ENCODE peak calls at places on chromosomes 16 and 17, in seven cellular contexts. F is anterior cingulate cortex, X is left colon, V is esophagus squamous epithelium, K is T-helper 1 cell, E is KG1, C is ELF-1. I is an unnamed sample.

GRCh38 chr16:5374184-5374583 is 276.6 kb upstream of the EEF2KMT start:
- DNase-seq in F (no peak), X (no peak), V (no peak), K (no peak), E (no peak), C (no peak), I (no peak)

GRCh38 chr16:57150682-57151330 is 35.0 kb downstream of the PSME3IP1 start:
- DNase-seq in F (no peak), X (no peak), V (no peak), K (no peak), E (no peak), C (no peak), I (no peak)

GRCh38 chr16:82769845-82770244 is 143.1 kb downstream of the CDH13 start:
- DNase-seq in F (no peak), X (no peak), V (no peak), K (no peak), E (no peak), C (no peak), I (no peak)

GRCh38 chr17:35163886-35164285 is 16.3 kb downstream of the UNC45B start:
- DNase-seq in F (no peak), X (no peak), V (no peak), K (no peak), E (no peak), C (no peak), I (no peak)

GRCh38 chr16:57025941-57026777 is 36.8 kb downstream of the NLRC5 start:
- DNase-seq in F (no peak), X (no peak), V (no peak), K (no peak), E (no peak), C (no peak), I (no peak)

GRCh38 chr16:77690416-77690815 is 31.9 kb upstream of the NUDT7 start:
- DNase-seq in F (peak), X (no peak), V (no peak), K (no peak), E (no peak), C (no peak), I (no peak)

GRCh38 chr17:28328325-28328724 is 6.9 kb downstream of the IFT20 start:
- DNase-seq in F (no peak), X (no peak), V (no peak), K (no peak), E (no peak), C (no peak), I (no peak)

GRCh38 chr16:85812031-85812807 is 12.7 kb downstream of the COX4I1 start:
- DNase-seq in F (no peak), X (no peak), V (no peak), K (no peak), E (no peak), C (no peak), I (no peak)

GRCh38 chr17:63133489-63133888 is 167.5 kb downstream of the TANC2 start:
- DNase-seq in F (no peak), X (no peak), V (no peak), K (no peak), E (no peak), C (no peak), I (no peak)

GRCh38 chr16:24681793-24682192 is 47.7 kb upstream of the TNRC6A start:
- DNase-seq in F (no peak), X (no peak), V (no peak), K (no peak), E (no peak), C (no peak), I (no peak)

GRCh38 chr16:3027983-3028715 is 4.3 kb downstream of the THOC6 start:
- DNase-seq in F (peak), X (peak), V (no peak), K (peak), E (no peak), C (peak), I (peak)

GRCh38 chr16:28491080-28491969 is 549 bp downstream of the CLN3 start:
- DNase-seq in F (no peak), X (peak), V (no peak), K (no peak), E (no peak), C (peak), I (no peak)

GRCh38 chr17:44909681-44910144 is 5.6 kb downstream of the GFAP start:
- DNase-seq in F (no peak), X (no peak), V (no peak), K (no peak), E (no peak), C (no peak), I (no peak)

GRCh38 chr16:5064915-5065314 is 841 bp downstream of the C16orf89 start:
- DNase-seq in F (no peak), X (peak), V (no peak), K (no peak), E (no peak), C (no peak), I (no peak)

GRCh38 chr17:43402078-43402477 is 3.3 kb downstream of the ARL4D start:
- DNase-seq in F (no peak), X (no peak), V (no peak), K (no peak), E (no peak), C (no peak), I (no peak)

GRCh38 chr17:59373879-59374495 is 42.5 kb downstream of the YPEL2 start:
- DNase-seq in F (no peak), X (no peak), V (no peak), K (peak), E (no peak), C (no peak), I (no peak)

GRCh38 chr16:88781140-88782077 is 3.6 kb downstream of the PIEZO1 start:
- DNase-seq in F (no peak), X (peak), V (no peak), K (peak), E (peak), C (no peak), I (no peak)

GRCh38 chr16:84607694-84608093 is 10.2 kb downstream of the COTL1 start:
- DNase-seq in F (no peak), X (no peak), V (no peak), K (peak), E (peak), C (no peak), I (no peak)

GRCh38 chr16:78473031-78473699 is 373.7 kb downstream of the WWOX start:
- DNase-seq in F (no peak), X (no peak), V (no peak), K (no peak), E (no peak), C (no peak), I (no peak)

GRCh38 chr17:77859035-77859360 is 99.5 kb upstream of the TNRC6C start:
- DNase-seq in F (no peak), X (no peak), V (no peak), K (no peak), E (no peak), C (no peak), I (no peak)

GRCh38 chr17:41624208-41625101 is at the start of gene KRT17:
- DNase-seq in F (no peak), X (no peak), V (no peak), K (no peak), E (no peak), C (peak), I (no peak)

GRCh38 chr17:50134206-50135110 is 4.5 kb upstream of the SAMD14 start:
- DNase-seq in F (no peak), X (peak), V (no peak), K (no peak), E (no peak), C (peak), I (no peak)

GRCh38 chr16:68756250-68757051 is 19.4 kb downstream of the CDH1 start:
- DNase-seq in F (no peak), X (peak), V (no peak), K (peak), E (no peak), C (no peak), I (no peak)

GRCh38 chr16:74431516-74431915 is 10.2 kb upstream of the CLEC18B start:
- DNase-seq in F (no peak), X (no peak), V (no peak), K (no peak), E (no peak), C (no peak), I (no peak)

GRCh38 chr16:1183235-1183907 is 30.5 kb downstream of the CACNA1H start:
- DNase-seq in F (no peak), X (peak), V (no peak), K (no peak), E (no peak), C (no peak), I (no peak)

GRCh38 chr17:56395787-56396186 is 197.7 kb upstream of the NOG start:
- DNase-seq in F (no peak), X (no peak), V (no peak), K (no peak), E (no peak), C (no peak), I (no peak)

GRCh38 chr16:1003551-1004347 is 22.2 kb downstream of the SOX8 start:
- DNase-seq in F (no peak), X (no peak), V (no peak), K (peak), E (no peak), C (no peak), I (no peak)

GRCh38 chr17:48441231-48441711 is 11.3 kb upstream of the SKAP1 start:
- DNase-seq in F (no peak), X (no peak), V (no peak), K (peak), E (peak), C (no peak), I (no peak)

I was measured in ascending aorta.